ENCODE peak calls at places on chromosomes 7 and 10, in eight cellular contexts. V, W, I, D, R, P, J and K are unnamed samples.

GRCh38 chr10:85778074-85778473 is 588.5 kb downstream of the GRID1 start:
- DNase-seq in V (no peak), P (no peak), W (no peak), J (no peak), D (no peak), I (no peak), R (no peak), K (no peak)

GRCh38 chr10:61960396-61961120 is 59.1 kb downstream of the ARID5B start:
- DNase-seq in W (no peak), J (no peak), P (no peak), D (no peak), I (no peak), V (no peak), R (no peak), K (no peak)

GRCh38 chr10:123807444-123808035 is 84.1 kb downstream of the CPXM2 start:
- DNase-seq in W (no peak), J (no peak), D (no peak), I (no peak), V (no peak), P (peak), R (no peak), K (no peak)

GRCh38 chr10:45001382-45002148 is 842 bp downstream of the ZNF22 start:
- DNase-seq in W (peak), J (peak), D (peak), V (peak), I (peak), P (peak), R (peak), K (peak)

GRCh38 chr10:116802474-116802873 is 46.8 kb upstream of the ENO4 start:
- DNase-seq in R (no peak), P (no peak), I (no peak), J (no peak), V (no peak), D (no peak), W (no peak), K (no peak)

GRCh38 chr10:103265712-103266329 is 11.1 kb upstream of the INA start:
- DNase-seq in W (no peak), I (peak), D (no peak), V (peak), J (peak), P (peak), R (peak), K (peak)

GRCh38 chr10:132229834-132230556 is 43.2 kb downstream of the DPYSL4 start:
- DNase-seq in J (no peak), I (peak), R (no peak), W (no peak), P (no peak), V (peak), D (no peak), K (peak)

GRCh38 chr10:78756604-78757442 is 311.9 kb upstream of the ZMIZ1 start:
- DNase-seq in I (no peak), R (peak), P (peak), J (no peak), W (peak), V (peak), D (no peak), K (no peak)

GRCh38 chr7:13282377-13282980 is 595.0 kb downstream of the ARL4A start:
- DNase-seq in R (peak), V (no peak), P (no peak), I (no peak), D (peak), W (no peak), J (no peak), K (no peak)

GRCh38 chr10:17177014-17177413 is 24.5 kb downstream of the TRDMT1 start:
- DNase-seq in I (no peak), W (no peak), V (no peak), D (no peak), J (no peak), P (no peak), R (no peak), K (no peak)

GRCh38 chr7:28179081-28180030 is 1.2 kb downstream of the JAZF1 start:
- DNase-seq in I (peak), J (no peak), D (peak), W (peak), R (no peak), V (peak), P (peak), K (peak)

GRCh38 chr10:516766-517165 is 172.7 kb downstream of the DIP2C start:
- DNase-seq in V (no peak), W (no peak), R (no peak), D (no peak), I (no peak), P (no peak), J (no peak), K (no peak)

GRCh38 chr7:75905785-75906604 is 9.0 kb upstream of the POR start:
- DNase-seq in R (no peak), P (peak), V (peak), J (peak), D (peak), W (peak), I (no peak), K (no peak)

GRCh38 chr7:46168671-46169383 is 247.8 kb upstream of the IGFBP3 start:
- DNase-seq in V (no peak), D (no peak), W (no peak), J (no peak), P (no peak), R (no peak), I (no peak), K (no peak)